ENCODE peak calls at places on chromosomes 5 and 9, in five cellular contexts. F is heart left ventricle, M is cardiac muscle cell, Q is A549, U is thyroid gland. P is an unnamed sample.

GRCh38 chr9:79127661-79128060 is 444.1 kb upstream of the TLE4 start:
- DNase-seq in F (no peak), M (no peak), Q (no peak), U (no peak), P (no peak)

GRCh38 chr9:114759512-114759911 is 46.3 kb downstream of the TNFSF15 start:
- DNase-seq in F (no peak), M (no peak), Q (no peak), U (no peak), P (no peak)

GRCh38 chr5:55191165-55191564 is 18.2 kb upstream of the CDC20B start:
- DNase-seq in F (no peak), M (no peak), Q (no peak), U (no peak), P (no peak)

GRCh38 chr5:181160144-181160754 is 12.9 kb downstream of the OR2V2 start:
- DNase-seq in F (peak; percentile 55), M (peak; percentile 12), Q (peak; percentile 84), U (no peak), P (no peak)

GRCh38 chr5:172688735-172689572 is 47.9 kb downstream of the NEURL1B start:
- DNase-seq in F (peak; percentile 68), M (peak; percentile 21), Q (no peak), U (no peak), P (peak; percentile 38)

GRCh38 chr9:15764131-15764530 is 211.3 kb downstream of the CCDC171 start:
- DNase-seq in F (no peak), M (no peak), Q (no peak), U (no peak), P (no peak)

GRCh38 chr9:76868897-76869296 is 37.0 kb downstream of the PRUNE2 start:
- DNase-seq in F (no peak), M (no peak), Q (no peak), U (no peak), P (peak; percentile 68)

GRCh38 chr5:92518318-92518913 is 1062.6 kb downstream of the NR2F1-AS1 start:
- DNase-seq in F (no peak), M (peak; percentile 43), Q (peak; percentile 12), U (peak; percentile 11), P (peak; percentile 48)

GRCh38 chr5:80117446-80117845 is 82.3 kb downstream of the THBS4 start:
- DNase-seq in F (no peak), M (no peak), Q (no peak), U (no peak), P (no peak)

GRCh38 chr5:87127426-87127825 is 140.3 kb upstream of the RASA1 start:
- DNase-seq in F (no peak), M (no peak), Q (no peak), U (no peak), P (peak; percentile 84)

GRCh38 chr9:119094086-119094485 is 275.1 kb downstream of the BRINP1 start:
- DNase-seq in F (no peak), M (peak; percentile 13), Q (no peak), U (peak; percentile 37), P (no peak)

GRCh38 chr9:95373765-95374435 is 56.4 kb upstream of the FANCC start:
- DNase-seq in F (no peak), M (no peak), Q (no peak), U (no peak), P (no peak)

GRCh38 chr5:177362102-177362868 is 4.6 kb downstream of the RGS14 start:
- DNase-seq in F (no peak), M (no peak), Q (no peak), U (no peak), P (no peak)

GRCh38 chr5:179827684-179828083 is 7.0 kb downstream of the SQSTM1 start:
- DNase-seq in F (peak; percentile 54), M (no peak), Q (no peak), U (no peak), P (peak; percentile 26)

GRCh38 chr5:62167651-62168050 is 138.4 kb upstream of the KIF2A start:
- DNase-seq in F (no peak), M (no peak), Q (no peak), U (no peak), P (peak; percentile 75)

GRCh38 chr9:74521009-74521408 is 23.9 kb downstream of the RORB start:
- DNase-seq in F (no peak), M (no peak), Q (no peak), U (no peak), P (no peak)

GRCh38 chr5:60377826-60378225 is 322.1 kb downstream of the DEPDC1B start:
- DNase-seq in F (no peak), M (no peak), Q (no peak), U (no peak), P (no peak)

GRCh38 chr9:27145143-27145542 is 36.1 kb downstream of the TEK start:
- DNase-seq in F (no peak), M (no peak), Q (no peak), U (no peak), P (no peak)

GRCh38 chr9:33852216-33852826 is 35.4 kb downstream of the UBE2R2 start:
- DNase-seq in F (peak; percentile 83), M (peak; percentile 73), Q (peak; percentile 75), U (peak; percentile 81), P (no peak)

GRCh38 chr5:81125959-81126358 is 107.2 kb upstream of the CKMT2 start:
- DNase-seq in F (no peak), M (no peak), Q (no peak), U (peak; percentile 84), P (no peak)

GRCh38 chr5:135213466-135214239 is 179.6 kb upstream of the PITX1 start:
- DNase-seq in F (no peak), M (no peak), Q (no peak), U (no peak), P (no peak)

GRCh38 chr5:80125962-80126480 is 90.9 kb downstream of the THBS4 start:
- DNase-seq in F (no peak), M (no peak), Q (no peak), U (no peak), P (peak; percentile 43)

GRCh38 chr5:155514105-155514563 is 500.6 kb downstream of the KIF4B start:
- DNase-seq in F (no peak), M (no peak), Q (peak; percentile 14), U (no peak), P (peak; percentile 68)

GRCh38 chr5:78691073-78691960 is 42.7 kb upstream of the LHFPL2 start:
- DNase-seq in F (no peak), M (no peak), Q (no peak), U (peak; percentile 9), P (no peak)

GRCh38 chr5:60578295-60578694 is 121.7 kb downstream of the DEPDC1B start:
- DNase-seq in F (no peak), M (no peak), Q (no peak), U (no peak), P (no peak)

GRCh38 chr9:13491493-13492424 is 212.3 kb upstream of the MPDZ start:
- DNase-seq in F (no peak), M (peak; percentile 5), Q (no peak), U (no peak), P (no peak)
- H3K27ac ChIP-seq in F (peak overlapping the region; percentile 12), M (no peak overlapping the region), Q (no peak overlapping the region), U (no peak overlapping the region), P (no peak overlapping the region)

GRCh38 chr5:57804007-57804444 is 321.4 kb upstream of the ACTBL2 start:
- DNase-seq in F (no peak), M (no peak), Q (no peak), U (no peak), P (no peak)
- TF ChIP-seq CTCF in F (no peak), M (no peak), Q (no peak), U (no peak), P (no peak)

GRCh38 chr5:170339780-170340167 is 42.2 kb upstream of the LCP2 start:
- DNase-seq in F (no peak), M (no peak), Q (no peak), U (no peak), P (no peak)

GRCh38 chr5:170341545-170341944 is 44.0 kb upstream of the LCP2 start:
- DNase-seq in F (no peak), M (no peak), Q (no peak), U (no peak), P (no peak)

GRCh38 chr5:170343177-170343576 is 45.6 kb upstream of the LCP2 start:
- DNase-seq in F (no peak), M (no peak), Q (no peak), U (no peak), P (no peak)

GRCh38 chr5:170338933-170339779 is 41.6 kb upstream of the LCP2 start:
- DNase-seq in F (no peak), M (no peak), Q (no peak), U (no peak), P (no peak)

GRCh38 chr5:170342153-170342552 is 44.6 kb upstream of the LCP2 start:
- DNase-seq in F (no peak), M (no peak), Q (no peak), U (no peak), P (no peak)
- H3K27ac ChIP-seq in F (no peak overlapping the region), M (no peak overlapping the region), Q (no peak overlapping the region), U (no peak overlapping the region), P (no peak overlapping the region)

GRCh38 chr9:134058716-134059115 is 9.1 kb downstream of the BRD3 start:
- DNase-seq in F (no peak), M (no peak), Q (no peak), U (no peak), P (peak; percentile 37)
- TF ChIP-seq CTCF in F (no peak), M (peak; percentile 10), Q (no peak), U (no peak), P (peak; percentile 51)

GRCh38 chr9:137547687-137548543 is 2.3 kb downstream of the PNPLA7 start:
- DNase-seq in F (peak; percentile 27), M (no peak), Q (no peak), U (peak; percentile 76), P (no peak)

GRCh38 chr9:137551656-137552534 is at the start of gene MRPL41:
- DNase-seq in F (peak; percentile 96), M (peak; percentile 95), Q (peak; percentile 87), U (peak; percentile 86), P (peak; percentile 62)

GRCh38 chr9:137554349-137554748 is 2.7 kb downstream of the MRPL41 start:
- DNase-seq in F (no peak), M (no peak), Q (no peak), U (no peak), P (no peak)

GRCh38 chr9:137550958-137551655 is 572 bp upstream of the MRPL41 start:
- DNase-seq in F (no peak), M (peak; percentile 94), Q (peak; percentile 77), U (peak; percentile 74), P (no peak)

GRCh38 chr9:137550241-137550621 is at the start of gene PNPLA7:
- DNase-seq in F (peak; percentile 96), M (peak; percentile 88), Q (peak; percentile 85), U (peak; percentile 97), P (peak; percentile 55)
- H3K27ac ChIP-seq in F (peak within 1 kb of the TSS; percentile 96), M (peak within 1 kb of the TSS; percentile 87), Q (peak within 1 kb of the TSS; percentile 96), U (peak within 1 kb of the TSS; percentile 87), P (no peak within 1 kb of the TSS)